ENCODE peak calls at places on chromosomes 7 and 10, in six cellular contexts. T is fibroblast of lung, U is NB4, B is GM12878, L is tibial artery, G is A549. Q is an unnamed sample.
A peak's percentile ranks its signal among the peaks of the same experiment; 100 is the strongest.

GRCh38 chr10:16828114-16828568 is 10.9 kb upstream of the RSU1 start:
- DNase-seq in B (peak; percentile 48), T (peak; percentile 85), L (peak; percentile 39), U (peak; percentile 72), G (peak; percentile 79), Q (no peak)

GRCh38 chr10:62907470-62908212 is 91.5 kb upstream of the EGR2 start:
- DNase-seq in G (no peak), L (no peak), B (no peak), U (no peak), T (no peak), Q (no peak)

GRCh38 chr10:89481662-89482061 is 53.7 kb downstream of the SLC16A12 start:
- DNase-seq in G (peak; percentile 65), T (peak; percentile 98), L (no peak), U (no peak), B (no peak), Q (no peak)

GRCh38 chr7:101832205-101832631 is 14.8 kb downstream of the CUX1 start:
- DNase-seq in L (no peak), B (no peak), U (no peak), G (no peak), T (no peak), Q (no peak)

GRCh38 chr7:39880556-39880955 is 69.5 kb upstream of the CDK13 start:
- DNase-seq in G (no peak), T (peak; percentile 51), L (no peak), B (no peak), U (no peak), Q (no peak)

GRCh38 chr7:17941171-17941490 is 837 bp upstream of the SNX13 start:
- DNase-seq in L (no peak), T (peak; percentile 16), U (no peak), G (peak; percentile 9), B (no peak), Q (no peak)

GRCh38 chr7:56479748-56480147 is 363.5 kb upstream of the NUPR2 start:
- DNase-seq in B (no peak), L (no peak), U (no peak), G (no peak), T (no peak), Q (no peak)

GRCh38 chr10:2122431-2123124 is 385.3 kb upstream of the ADARB2 start:
- DNase-seq in U (no peak), G (no peak), L (no peak), B (no peak), T (no peak), Q (no peak)

GRCh38 chr7:43193905-43194304 is 81.5 kb downstream of the HECW1 start:
- DNase-seq in T (no peak), B (no peak), L (no peak), U (no peak), G (no peak), Q (no peak)

GRCh38 chr10:95266674-95267095 is 24.1 kb downstream of the PDLIM1 start:
- DNase-seq in G (peak; percentile 93), L (no peak), T (peak; percentile 57), B (no peak), U (peak; percentile 52), Q (no peak)

GRCh38 chr7:44136731-44137130 is 4.4 kb downstream of the MYL7 start:
- DNase-seq in L (no peak), U (no peak), T (no peak), G (no peak), B (no peak), Q (no peak)

GRCh38 chr7:134477954-134478353 is 19.1 kb upstream of the AKR1B1 start:
- DNase-seq in U (no peak), G (no peak), B (no peak), T (peak; percentile 12), L (no peak), Q (no peak)

GRCh38 chr10:49798275-49798674 is 36.2 kb upstream of the OGDHL start:
- DNase-seq in B (no peak), L (no peak), U (no peak), G (no peak), T (no peak), Q (no peak)

GRCh38 chr7:75762350-75762917 is 9.6 kb downstream of the CCL26 start:
- DNase-seq in L (no peak), U (peak; percentile 82), B (peak; percentile 40), G (peak; percentile 80), T (peak; percentile 85), Q (no peak)

GRCh38 chr7:29723599-29723998 is 82.7 kb upstream of the WIPF3 start:
- DNase-seq in B (no peak), L (no peak), U (no peak), G (peak; percentile 24), T (peak; percentile 75), Q (no peak)

GRCh38 chr10:116168745-116169144 is 104.3 kb downstream of the GFRA1 start:
- DNase-seq in U (no peak), G (no peak), B (no peak), L (no peak), T (no peak), Q (no peak)
- TF ChIP-seq CTCF in U (no peak), G (no peak), B (no peak), L (no peak), T (no peak), Q (no peak)

GRCh38 chr10:130576427-130576826 is 440.2 kb downstream of the GLRX3 start:
- DNase-seq in G (no peak), T (no peak), U (no peak), L (no peak), B (no peak), Q (no peak)

GRCh38 chr10:130570119-130570518 is 433.9 kb downstream of the GLRX3 start:
- DNase-seq in G (no peak), L (no peak), B (no peak), T (no peak), U (no peak), Q (no peak)

GRCh38 chr10:130575756-130576285 is 439.6 kb downstream of the GLRX3 start:
- DNase-seq in G (no peak), T (no peak), L (no peak), U (no peak), B (no peak), Q (no peak)

GRCh38 chr10:130571674-130572073 is 435.5 kb downstream of the GLRX3 start:
- DNase-seq in L (no peak), G (no peak), U (no peak), T (no peak), B (no peak), Q (no peak)

GRCh38 chr10:130573446-130573845 is 437.3 kb downstream of the GLRX3 start:
- DNase-seq in U (no peak), G (no peak), B (no peak), T (no peak), L (no peak), Q (no peak)
- TF ChIP-seq CTCF in U (no peak), G (no peak), B (no peak), T (no peak), L (no peak), Q (no peak)

GRCh38 chr7:158975526-158976467 is 119.4 kb downstream of the DYNC2I1 start:
- DNase-seq in G (no peak), L (no peak), U (no peak), B (no peak), T (no peak), Q (no peak)
- TF ChIP-seq CTCF in G (no peak), L (no peak), U (no peak), B (no peak), T (no peak), Q (no peak)

GRCh38 chr7:144074374-144074773 is 4.8 kb downstream of the OR2A25 start:
- DNase-seq in U (no peak), G (no peak), T (no peak), L (no peak), B (no peak), Q (no peak)
- TF ChIP-seq CTCF in U (peak; percentile 8), G (no peak), T (no peak), L (no peak), B (no peak), Q (no peak)

GRCh38 chr10:6918305-6918704 is 338.2 kb upstream of the PRKCQ start:
- DNase-seq in L (peak; percentile 25), T (peak; percentile 19), B (no peak), U (peak; percentile 79), G (peak; percentile 30), Q (peak; percentile 51)
- TF ChIP-seq CTCF in L (no peak), T (peak; percentile 41), B (peak; percentile 34), U (peak; percentile 39), G (peak; percentile 28), Q (peak; percentile 68)

DNA sequence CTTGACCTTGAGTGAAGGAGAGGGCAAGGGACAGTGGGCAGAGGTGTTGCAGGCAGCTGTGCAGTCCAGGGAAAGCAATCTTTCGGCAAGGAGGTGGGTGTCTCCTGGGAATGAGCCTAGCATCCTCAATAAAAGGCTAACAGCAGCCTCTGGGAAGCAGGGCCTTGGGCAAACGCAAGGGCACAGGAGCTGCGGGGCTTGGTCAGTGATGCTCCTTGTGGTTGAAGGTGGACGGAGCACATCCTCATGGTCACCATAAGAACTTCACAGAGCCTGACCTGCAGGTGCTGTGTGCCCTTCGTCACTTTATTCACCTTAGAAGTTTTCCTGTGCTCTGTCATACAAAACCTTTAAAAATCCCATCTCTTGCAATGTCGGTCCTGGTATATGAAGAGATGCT is 30.6 kb downstream of the SH2D4B start:
- DNase-seq in G (no peak), B (no peak), U (no peak), L (no peak), T (no peak), Q (no peak)
- TF ChIP-seq CTCF in G (no peak), B (no peak), U (no peak), L (no peak), T (no peak), Q (no peak)

GRCh38 chr7:155032978-155033377 is 30.1 kb upstream of the PAXIP1 start:
- DNase-seq in U (no peak), B (no peak), T (no peak), G (no peak), L (no peak), Q (no peak)
- TF ChIP-seq CTCF in U (no peak), B (peak; percentile 11), T (no peak), G (no peak), L (no peak), Q (no peak)

Q was measured in CD14-positive monocyte.